ENCODE peak calls at places on chromosome 22, in ten cellular contexts. O, E, F, H, Q, B, A, P, L and U are unnamed samples.
A peak's percentile ranks its signal among the peaks of the same experiment; 100 is the strongest.

GRCh38 chr22:36386900-36387663 is 685 bp downstream of the MYH9 start:
- DNase-seq in O (no peak), E (no peak), F (no peak), H (no peak), Q (no peak), B (no peak), A (peak; percentile 75), P (peak; percentile 91), L (no peak), U (no peak)

GRCh38 chr22:47089796-47090460 is 327.5 kb downstream of the TBC1D22A start:
- DNase-seq in O (no peak), E (no peak), F (no peak), H (no peak), Q (no peak), B (no peak), A (no peak), P (no peak), L (no peak), U (no peak)

GRCh38 chr22:22753526-22754267 is 109.3 kb downstream of the GGTLC2 start:
- DNase-seq in O (no peak), E (peak; percentile 54), F (peak; percentile 38), H (peak; percentile 39), Q (no peak), B (peak; percentile 54), A (peak; percentile 86), P (no peak), L (no peak), U (no peak)

GRCh38 chr22:27420817-27421361 is 380.7 kb downstream of the MN1 start:
- DNase-seq in O (no peak), E (no peak), F (peak; percentile 41), H (no peak), Q (no peak), B (peak; percentile 81), A (no peak), P (peak; percentile 88), L (no peak), U (no peak)

GRCh38 chr22:21665047-21665851 is 563 bp upstream of the PPIL2 start:
- DNase-seq in O (no peak), E (no peak), F (no peak), H (no peak), Q (no peak), B (no peak), A (no peak), P (no peak), L (no peak), U (no peak)

GRCh38 chr22:44361391-44362126 is 48.8 kb upstream of the SHISAL1 start:
- DNase-seq in O (no peak), E (no peak), F (no peak), H (no peak), Q (no peak), B (no peak), A (no peak), P (peak; percentile 22), L (no peak), U (no peak)

GRCh38 chr22:37021710-37022482 is 2.4 kb downstream of the MPST start:
- DNase-seq in O (no peak), E (peak; percentile 27), F (peak; percentile 49), H (no peak), Q (no peak), B (peak; percentile 46), A (peak; percentile 65), P (peak; percentile 71), L (no peak), U (no peak)

GRCh38 chr22:19988965-19989724 is 27.5 kb downstream of the ARVCF start:
- DNase-seq in O (no peak), E (no peak), F (no peak), H (no peak), Q (no peak), B (no peak), A (no peak), P (peak; percentile 45), L (no peak), U (no peak)

GRCh38 chr22:46538816-46539163 is 1.4 kb upstream of the CELSR1 start:
- DNase-seq in O (no peak), E (no peak), F (no peak), H (no peak), Q (no peak), B (peak; percentile 36), A (no peak), P (no peak), L (no peak), U (no peak)